ENCODE peak calls at places on chromosome 20, in five cellular contexts. S is activated CD8-positive, alpha-beta T cell treated with anti-CD3 and anti-CD28 coated beads for 36 hours; T is cardiac septum; O is colonic mucosa; R is uterus. N is an unnamed sample.

GRCh38 chr20:17570347-17571152 is 675 bp downstream of the DSTN start:
- DNase-seq in S (peak), R (peak), T (peak), O (peak), N (peak)

GRCh38 chr20:8151371-8151770 is 19.3 kb downstream of the PLCB1 start:
- DNase-seq in R (no peak), S (no peak), O (no peak), T (no peak), N (no peak)

GRCh38 chr20:56151834-56152233 is 96.7 kb upstream of the MC3R start:
- DNase-seq in O (no peak), S (no peak), R (no peak), T (no peak), N (peak)

GRCh38 chr20:38897267-38897666 is 28.9 kb upstream of the FAM83D start:
- DNase-seq in R (no peak), T (no peak), S (no peak), O (no peak), N (no peak)

GRCh38 chr20:57702091-57702490 is 7.7 kb downstream of the PMEPA1 start:
- DNase-seq in T (no peak), R (no peak), O (no peak), S (no peak), N (no peak)

GRCh38 chr20:39103305-39103704 is 141.2 kb downstream of the DHX35 start:
- DNase-seq in T (no peak), R (no peak), O (no peak), S (no peak), N (no peak)

GRCh38 chr20:58155148-58155925 is 73.1 kb downstream of the ANKRD60 start:
- DNase-seq in S (no peak), R (no peak), O (no peak), T (no peak), N (no peak)

GRCh38 chr20:10306440-10307358 is 88.1 kb downstream of the SNAP25 start:
- DNase-seq in T (no peak), R (no peak), S (no peak), O (no peak), N (no peak)

N was measured in mucosa of descending colon.